ENCODE peak calls at places on chromosomes 6 and 20, in ten cellular contexts. L, C, Q, Z, X, U, P, T, V and M are unnamed samples.

GRCh38 chr6:157669747-157670216 is 153.3 kb upstream of the SNX9 start:
- DNase-seq in L (peak; percentile 45), Z (peak; percentile 78), V (peak; percentile 92), C (no peak), U (peak; percentile 93), T (peak; percentile 88), X (peak; percentile 82), P (peak; percentile 79), Q (peak; percentile 33), M (peak; percentile 82)

GRCh38 chr6:43578748-43579147 is 2.8 kb downstream of the POLH start:
- DNase-seq in L (no peak), V (no peak), Z (no peak), X (no peak), T (no peak), Q (no peak), P (peak; percentile 19), C (no peak), U (no peak), M (no peak)

GRCh38 chr20:35055445-35056276 is 36.9 kb downstream of the TRPC4AP start:
- DNase-seq in L (no peak), Q (no peak), U (no peak), T (peak; percentile 84), Z (no peak), V (no peak), P (peak; percentile 60), C (no peak), X (no peak), M (no peak)

GRCh38 chr6:13215390-13215789 is 112.9 kb downstream of the TBC1D7 start:
- DNase-seq in T (no peak), L (no peak), U (no peak), X (no peak), Z (no peak), V (no peak), P (no peak), Q (no peak), C (no peak), M (no peak)

GRCh38 chr20:61646986-61647385 is 394.9 kb downstream of the CDH4 start:
- DNase-seq in P (no peak), T (no peak), V (no peak), C (no peak), L (no peak), U (no peak), Z (no peak), X (no peak), Q (no peak), M (no peak)

GRCh38 chr6:39224058-39224457 is 5.2 kb downstream of the KCNK5 start:
- DNase-seq in L (no peak), Z (no peak), U (no peak), V (no peak), C (no peak), X (no peak), P (no peak), Q (peak; percentile 36), T (no peak), M (no peak)

GRCh38 chr6:44542401-44543116 is 155.1 kb downstream of the CDC5L start:
- DNase-seq in X (peak; percentile 52), P (no peak), T (peak; percentile 40), U (no peak), Q (no peak), C (no peak), V (peak; percentile 70), L (no peak), Z (peak; percentile 48), M (peak; percentile 59)

GRCh38 chr20:57629976-57630525 is 9.8 kb upstream of the ZBP1 start:
- DNase-seq in T (no peak), Q (no peak), P (no peak), C (peak; percentile 29), X (no peak), U (no peak), Z (no peak), L (no peak), V (no peak), M (no peak)

GRCh38 chr6:32483968-32484613 is 44.4 kb downstream of the HLA-DRA start:
- DNase-seq in L (no peak), Q (no peak), T (no peak), Z (peak; percentile 31), U (no peak), C (no peak), P (no peak), V (peak; percentile 72), X (no peak), M (no peak)